ENCODE peak calls at places on chromosomes 12 and 14, in ten cellular contexts. C is psoas muscle, W is heart left ventricle, M is prostate gland, U is OCI-LY7, L is BJ, N is astrocyte, G is left lung, A is mucosa of descending colon, S is Peyer's patch. D is an unnamed sample.
A peak's percentile ranks its signal among the peaks of the same experiment; 100 is the strongest.

GRCh38 chr12:9636150-9636549 is 28.4 kb upstream of the KLRB1 start:
- DNase-seq in C (no peak), W (no peak), M (no peak), U (no peak), L (no peak), N (no peak), G (no peak), A (no peak), S (no peak), D (no peak)

GRCh38 chr12:54306925-54307731 is 6.3 kb upstream of the NFE2 start:
- DNase-seq in C (peak; percentile 80), W (peak; percentile 62), M (peak; percentile 20), U (no peak), L (no peak), N (peak; percentile 23), G (peak; percentile 97), A (peak; percentile 96), S (no peak), D (no peak)

GRCh38 chr12:122215789-122216188 is 10.1 kb downstream of the DIABLO start:
- DNase-seq in C (no peak), W (no peak), M (no peak), U (no peak), L (no peak), N (peak; percentile 52), G (no peak), A (no peak), S (no peak), D (no peak)

GRCh38 chr12:18373176-18373575 is 111.9 kb downstream of the PIK3C2G start:
- DNase-seq in C (no peak), W (no peak), M (no peak), U (no peak), L (no peak), N (peak; percentile 12), G (no peak), A (no peak), S (no peak), D (no peak)

GRCh38 chr14:60349663-60350365 is 100.8 kb downstream of the PPM1A start:
- DNase-seq in C (no peak), W (peak; percentile 9), M (peak; percentile 62), U (peak; percentile 83), L (no peak), N (peak; percentile 19), G (no peak), A (no peak), S (no peak), D (peak; percentile 28)

GRCh38 chr14:65906948-65907347 is 494.4 kb downstream of the FUT8 start:
- DNase-seq in C (no peak), W (no peak), M (no peak), U (no peak), L (no peak), N (no peak), G (no peak), A (no peak), S (no peak), D (no peak)

GRCh38 chr14:92646952-92647461 is 101.4 kb downstream of the LGMN start:
- DNase-seq in C (no peak), W (no peak), M (peak; percentile 52), U (no peak), L (peak; percentile 94), N (peak; percentile 91), G (no peak), A (no peak), S (no peak), D (no peak)

GRCh38 chr12:117485984-117486839 is 124.8 kb upstream of the NOS1 start:
- DNase-seq in C (no peak), W (no peak), M (no peak), U (no peak), L (no peak), N (peak; percentile 24), G (no peak), A (no peak), S (no peak), D (no peak)

GRCh38 chr12:93153321-93153720 is 224.2 kb upstream of the EEA1 start:
- DNase-seq in C (no peak), W (no peak), M (no peak), U (no peak), L (no peak), N (peak; percentile 63), G (no peak), A (no peak), S (no peak), D (no peak)

GRCh38 chr14:56081139-56081538 is 37.1 kb upstream of the PELI2 start:
- DNase-seq in C (no peak), W (no peak), M (no peak), U (no peak), L (peak; percentile 1), N (no peak), G (no peak), A (no peak), S (no peak), D (no peak)

GRCh38 chr14:90419200-90419599 is 22.4 kb downstream of the CALM1 start:
- DNase-seq in C (peak; percentile 82), W (peak; percentile 86), M (peak; percentile 49), U (no peak), L (peak; percentile 56), N (peak; percentile 97), G (peak; percentile 67), A (peak; percentile 64), S (no peak), D (no peak)

GRCh38 chr12:45547132-45547531 is 182.4 kb upstream of the ARID2 start:
- DNase-seq in C (no peak), W (no peak), M (no peak), U (no peak), L (no peak), N (no peak), G (no peak), A (no peak), S (no peak), D (no peak)

GRCh38 chr12:122062832-122063690 is 15.5 kb upstream of the MLXIP start:
- DNase-seq in C (no peak), W (peak; percentile 56), M (peak; percentile 82), U (no peak), L (no peak), N (peak; percentile 47), G (peak; percentile 60), A (no peak), S (no peak), D (no peak)

GRCh38 chr12:122172262-122172939 is 1.6 kb downstream of the IL31 start:
- DNase-seq in C (no peak), W (no peak), M (no peak), U (no peak), L (no peak), N (no peak), G (no peak), A (no peak), S (no peak), D (no peak)

GRCh38 chr14:99254391-99255009 is 17.5 kb downstream of the BCL11B start:
- DNase-seq in C (no peak), W (no peak), M (no peak), U (no peak), L (no peak), N (no peak), G (no peak), A (no peak), S (no peak), D (no peak)

GRCh38 chr12:54981796-54982195 is 2.8 kb downstream of the TESPA1 start:
- DNase-seq in C (no peak), W (no peak), M (no peak), U (no peak), L (no peak), N (no peak), G (no peak), A (no peak), S (no peak), D (no peak)

GRCh38 chr12:131836714-131837397 is 8.7 kb downstream of the MMP17 start:
- DNase-seq in C (no peak), W (no peak), M (no peak), U (no peak), L (no peak), N (no peak), G (no peak), A (no peak), S (no peak), D (no peak)

GRCh38 chr12:93972411-93973208 is 175.8 kb upstream of the PLXNC1 start:
- DNase-seq in C (no peak), W (no peak), M (no peak), U (no peak), L (no peak), N (peak; percentile 96), G (no peak), A (no peak), S (no peak), D (no peak)

GRCh38 chr14:31162910-31163649 is 44.5 kb downstream of the HECTD1 start:
- DNase-seq in C (no peak), W (no peak), M (no peak), U (no peak), L (no peak), N (no peak), G (no peak), A (no peak), S (no peak), D (no peak)
- H3K36me3 ChIP-seq in C (peaks cover 4% of the 10 kb centered on the region), W (peaks cover 94% of the 10 kb centered on the region), M (no peaks in the 10 kb centered on the region), U (peaks cover 93% of the 10 kb centered on the region), L (peaks cover 11% of the 10 kb centered on the region), N (peaks cover 21% of the 10 kb centered on the region), G (peaks cover 97% of the 10 kb centered on the region), A (no peaks in the 10 kb centered on the region), S (peaks cover 71% of the 10 kb centered on the region), D (peaks cover 76% of the 10 kb centered on the region)

GRCh38 chr12:57863676-57864075 is 17.1 kb upstream of the CTDSP2 start:
- DNase-seq in C (no peak), W (no peak), M (no peak), U (no peak), L (no peak), N (no peak), G (no peak), A (no peak), S (no peak), D (no peak)
- H3K36me3 ChIP-seq in C (no peaks in the 10 kb centered on the region), W (no peaks in the 10 kb centered on the region), M (no peaks in the 10 kb centered on the region), U (no peaks in the 10 kb centered on the region), L (no peaks in the 10 kb centered on the region), N (no peaks in the 10 kb centered on the region), G (no peaks in the 10 kb centered on the region), A (no peaks in the 10 kb centered on the region), S (no peaks in the 10 kb centered on the region), D (no peaks in the 10 kb centered on the region)

DNA sequence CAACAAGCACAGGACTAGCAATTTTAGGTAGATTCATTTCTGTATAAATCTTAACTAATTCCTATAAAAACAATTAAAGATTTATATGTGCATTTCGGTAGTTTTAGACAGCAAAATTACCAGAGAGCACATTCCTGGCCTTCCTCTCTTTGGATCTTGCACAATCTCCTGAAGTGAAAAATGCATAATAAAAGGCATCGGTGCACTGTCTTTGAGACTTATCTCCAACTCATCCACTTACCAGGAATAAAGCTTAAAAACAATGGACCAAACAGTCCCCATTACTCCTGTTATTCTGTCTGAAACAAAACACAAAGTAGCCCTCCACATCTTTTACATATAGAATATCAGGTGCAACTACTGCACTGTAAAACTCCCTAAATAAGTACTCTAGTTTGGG is 69.3 kb downstream of the HECTD1 start:
- DNase-seq in C (no peak), W (no peak), M (no peak), U (no peak), L (no peak), N (no peak), G (no peak), A (no peak), S (no peak), D (no peak)
- H3K36me3 ChIP-seq in C (no peaks in the 10 kb centered on the region), W (peaks cover 98% of the 10 kb centered on the region), M (no peaks in the 10 kb centered on the region), U (peaks cover 84% of the 10 kb centered on the region), L (peaks cover 5% of the 10 kb centered on the region), N (peaks cover 31% of the 10 kb centered on the region), G (peaks cover 90% of the 10 kb centered on the region), A (no peaks in the 10 kb centered on the region), S (peaks cover 94% of the 10 kb centered on the region), D (peaks cover 78% of the 10 kb centered on the region)

GRCh38 chr12:50992814-50993213 is 33.4 kb downstream of the SLC11A2 start:
- DNase-seq in C (no peak), W (peak; percentile 11), M (no peak), U (no peak), L (no peak), N (no peak), G (no peak), A (no peak), S (no peak), D (no peak)
- H3K36me3 ChIP-seq in C (peaks cover 6% of the 10 kb centered on the region), W (peaks cover 93% of the 10 kb centered on the region), M (peaks cover 2% of the 10 kb centered on the region), U (peaks cover 81% of the 10 kb centered on the region), L (peaks cover 27% of the 10 kb centered on the region), N (peaks cover 23% of the 10 kb centered on the region), G (peaks cover 100% of the 10 kb centered on the region), A (peaks cover 7% of the 10 kb centered on the region), S (peaks cover 89% of the 10 kb centered on the region), D (peaks cover 78% of the 10 kb centered on the region)